ENCODE peak calls at places on chromosomes 4 and X, in ten cellular contexts. T is AG04450, F is ovary, D is OCI-LY7, P is right atrium auricular region, J is thoracic aorta, Z is cardiac muscle cell, A is body of pancreas, V is mucosa of descending colon, M is testis. L is an unnamed sample. For H3K9me3, the result is how much of the 10 kb centered on the place peaks cover.

GRCh38 chr4:121822796-121823504 is 733 bp downstream of the CCNA2 start:
- DNase-seq in T (no peak), F (peak), D (peak), P (no peak), J (peak), Z (peak), A (peak), V (no peak), M (peak), L (peak)

GRCh38 chr4:140112576-140112975 is 41.4 kb downstream of the MAML3 start:
- DNase-seq in T (no peak), F (no peak), D (no peak), P (no peak), J (no peak), Z (no peak), A (no peak), V (no peak), M (no peak), L (no peak)

GRCh38 chrX:48910926-48911406 is 480 bp downstream of the SLC35A2 start:
- DNase-seq in T (no peak), F (no peak), D (peak), P (no peak), J (no peak), Z (peak), A (no peak), V (no peak), M (no peak), L (no peak)

GRCh38 chr4:13750594-13750993 is 123.1 kb upstream of the BOD1L1 start:
- DNase-seq in T (no peak), F (no peak), D (no peak), P (no peak), J (no peak), Z (no peak), A (no peak), V (no peak), M (no peak), L (no peak)

GRCh38 chr4:113181289-113182007 is 132.0 kb downstream of the ANK2 start:
- DNase-seq in T (no peak), F (no peak), D (no peak), P (no peak), J (no peak), Z (peak), A (no peak), V (no peak), M (no peak), L (no peak)

GRCh38 chr4:29046716-29047115 is 1673.5 kb upstream of the PCDH7 start:
- DNase-seq in T (peak), F (no peak), D (no peak), P (no peak), J (no peak), Z (no peak), A (no peak), V (no peak), M (no peak), L (no peak)

GRCh38 chrX:68570598-68570997 is 71.7 kb downstream of the YIPF6 start:
- DNase-seq in T (no peak), F (no peak), D (no peak), P (no peak), J (no peak), Z (no peak), A (no peak), V (no peak), M (no peak), L (no peak)

GRCh38 chrX:116238866-116239265 is 68.3 kb downstream of the AGTR2 start:
- DNase-seq in T (no peak), F (no peak), D (no peak), P (no peak), J (no peak), Z (no peak), A (no peak), V (no peak), M (no peak), L (no peak)

GRCh38 chr4:142402156-142402555 is 443.9 kb downstream of the INPP4B start:
- DNase-seq in T (no peak), F (no peak), D (no peak), P (no peak), J (no peak), Z (no peak), A (no peak), V (no peak), M (no peak), L (no peak)

GRCh38 chr4:127498366-127498765 is 134.4 kb upstream of the INTU start:
- DNase-seq in T (no peak), F (no peak), D (no peak), P (no peak), J (no peak), Z (no peak), A (no peak), V (no peak), M (no peak), L (no peak)
- TF ChIP-seq CTCF in T (no peak), F (no peak), D (no peak), P (no peak), J (no peak), Z (no peak), A (no peak), V (no peak), M (no peak), L (no peak)

DNA sequence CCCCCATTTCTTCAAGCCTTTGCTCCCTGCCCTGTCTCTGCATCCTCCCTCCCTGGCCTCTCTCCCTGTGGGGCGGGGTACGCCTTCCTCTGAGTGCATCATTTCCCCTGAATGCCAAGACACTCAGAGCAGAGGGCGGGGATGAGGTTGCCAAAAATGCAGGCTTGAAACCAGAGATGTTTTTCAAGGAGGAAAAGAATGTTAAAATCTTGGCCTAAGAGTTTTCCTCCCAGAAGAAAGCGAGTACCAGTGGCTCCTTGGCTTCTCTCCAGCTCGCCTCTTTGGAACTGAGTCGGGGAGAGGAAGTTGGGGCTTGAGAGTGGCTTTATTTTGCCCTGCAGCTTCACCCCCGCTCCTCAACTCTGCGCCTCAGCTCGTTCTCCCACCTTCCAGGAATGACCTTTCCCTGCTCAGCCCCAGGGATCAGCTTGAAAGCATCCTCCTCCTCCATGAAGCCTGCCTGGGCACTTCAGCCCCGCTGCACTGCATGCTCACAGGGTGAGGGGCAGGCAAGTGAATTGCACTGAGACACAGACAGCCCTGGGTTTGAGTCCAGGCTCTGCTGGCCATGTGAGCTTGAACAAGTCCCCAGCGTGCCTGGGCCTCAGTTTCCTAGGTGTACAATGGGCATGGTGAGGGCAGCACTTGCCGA is 57.5 kb upstream of the SORCS2 start:
- DNase-seq in T (peak), F (peak), D (no peak), P (peak), J (no peak), Z (no peak), A (peak), V (peak), M (peak), L (peak)
- H3K4me3 ChIP-seq in T (no peak), F (no peak), D (no peak), P (no peak), J (no peak), Z (no peak), A (no peak), V (no peak), M (no peak), L (no peak)

GRCh38 chrX:9724711-9725110 is 40.9 kb downstream of the GPR143 start:
- DNase-seq in T (no peak), F (no peak), D (no peak), P (no peak), J (no peak), Z (no peak), A (no peak), V (no peak), M (no peak), L (no peak)
- H3K9me3 ChIP-seq in T (under half), F (under half), D (under half), P (under half), J (under half), Z (under half), A (under half), V (under half), M (under half), L (under half)

GRCh38 chr4:40606239-40606767 is 23.4 kb downstream of the RBM47 start:
- DNase-seq in T (no peak), F (no peak), D (peak), P (no peak), J (no peak), Z (no peak), A (no peak), V (no peak), M (no peak), L (no peak)
- TF ChIP-seq CTCF in T (peak), F (no peak), D (peak), P (no peak), J (no peak), Z (no peak), A (no peak), V (no peak), M (no peak), L (no peak)

L was measured in uterus.